ENCODE peak calls at places on chromosomes 6 and 20, in nine cellular contexts. One of them, this sample, is unnamed.

GRCh38 chr6:3125832-3126231 is 7.3 kb downstream of the BPHL start:
- DNase-seq in pancreas: no peak
- DNase-seq in OCI-LY7: no peak
- DNase-seq in heart left ventricle: no peak
- DNase-seq in GM12892: no peak
- DNase-seq in lower leg skin: no peak
- DNase-seq in tibial artery: no peak
- DNase-seq in T-cell: no peak
- DNase-seq in AG09309: no peak
- DNase-seq in this sample: no peak

GRCh38 chr6:144585217-144585814 is 300.2 kb downstream of the UTRN start:
- DNase-seq in pancreas: no peak
- DNase-seq in T-cell: no peak
- DNase-seq in GM12892: no peak
- DNase-seq in OCI-LY7: peak
- DNase-seq in lower leg skin: no peak
- DNase-seq in tibial artery: no peak
- DNase-seq in AG09309: no peak
- DNase-seq in heart left ventricle: no peak
- DNase-seq in this sample: no peak

GRCh38 chr20:37457928-37458327 is 63.1 kb upstream of the NNAT start:
- DNase-seq in heart left ventricle: no peak
- DNase-seq in pancreas: no peak
- DNase-seq in lower leg skin: no peak
- DNase-seq in T-cell: no peak
- DNase-seq in AG09309: no peak
- DNase-seq in OCI-LY7: no peak
- DNase-seq in GM12892: no peak
- DNase-seq in tibial artery: no peak
- DNase-seq in this sample: no peak

GRCh38 chr20:54869765-54870164 is 394.4 kb downstream of the DOK5 start:
- DNase-seq in heart left ventricle: no peak
- DNase-seq in T-cell: no peak
- DNase-seq in tibial artery: no peak
- DNase-seq in AG09309: no peak
- DNase-seq in OCI-LY7: no peak
- DNase-seq in GM12892: no peak
- DNase-seq in pancreas: no peak
- DNase-seq in lower leg skin: no peak
- DNase-seq in this sample: no peak

GRCh38 chr6:147958683-147959082 is 384.0 kb upstream of the SASH1 start:
- DNase-seq in GM12892: no peak
- DNase-seq in OCI-LY7: no peak
- DNase-seq in T-cell: no peak
- DNase-seq in heart left ventricle: no peak
- DNase-seq in lower leg skin: no peak
- DNase-seq in AG09309: no peak
- DNase-seq in tibial artery: no peak
- DNase-seq in pancreas: no peak
- DNase-seq in this sample: no peak

GRCh38 chr6:57173056-57173885 is 1.1 kb downstream of the BAG2 start:
- DNase-seq in heart left ventricle: no peak
- DNase-seq in tibial artery: no peak
- DNase-seq in T-cell: no peak
- DNase-seq in pancreas: no peak
- DNase-seq in AG09309: no peak
- DNase-seq in OCI-LY7: peak
- DNase-seq in lower leg skin: no peak
- DNase-seq in GM12892: peak
- DNase-seq in this sample: no peak

GRCh38 chr6:37862992-37863391 is 43.5 kb downstream of the ZFAND3 start:
- DNase-seq in heart left ventricle: no peak
- DNase-seq in OCI-LY7: no peak
- DNase-seq in pancreas: no peak
- DNase-seq in T-cell: no peak
- DNase-seq in GM12892: no peak
- DNase-seq in lower leg skin: no peak
- DNase-seq in tibial artery: no peak
- DNase-seq in AG09309: peak
- DNase-seq in this sample: no peak

GRCh38 chr6:92777146-92777740 is 642.1 kb downstream of the EPHA7 start:
- DNase-seq in GM12892: no peak
- DNase-seq in OCI-LY7: peak
- DNase-seq in pancreas: no peak
- DNase-seq in lower leg skin: no peak
- DNase-seq in heart left ventricle: no peak
- DNase-seq in tibial artery: no peak
- DNase-seq in T-cell: no peak
- DNase-seq in AG09309: no peak
- DNase-seq in this sample: no peak

GRCh38 chr6:33839399-33840063 is 35.7 kb upstream of the MLN start:
- DNase-seq in OCI-LY7: no peak
- DNase-seq in heart left ventricle: no peak
- DNase-seq in T-cell: no peak
- DNase-seq in lower leg skin: no peak
- DNase-seq in tibial artery: no peak
- DNase-seq in pancreas: no peak
- DNase-seq in GM12892: no peak
- DNase-seq in AG09309: no peak
- DNase-seq in this sample: no peak

GRCh38 chr20:38764563-38765355 is 16.5 kb downstream of the ACTR5 start:
- DNase-seq in OCI-LY7: no peak
- DNase-seq in pancreas: no peak
- DNase-seq in heart left ventricle: no peak
- DNase-seq in GM12892: no peak
- DNase-seq in lower leg skin: peak
- DNase-seq in tibial artery: peak
- DNase-seq in AG09309: peak
- DNase-seq in T-cell: no peak
- DNase-seq in this sample: no peak

GRCh38 chr6:132544826-132545225 is 6.7 kb downstream of the TAAR9 start:
- DNase-seq in lower leg skin: no peak
- DNase-seq in pancreas: no peak
- DNase-seq in AG09309: no peak
- DNase-seq in GM12892: no peak
- DNase-seq in tibial artery: no peak
- DNase-seq in OCI-LY7: no peak
- DNase-seq in T-cell: no peak
- DNase-seq in heart left ventricle: no peak
- DNase-seq in this sample: no peak

GRCh38 chr6:91590191-91590590 is 1003.3 kb upstream of the MAP3K7 start:
- DNase-seq in tibial artery: no peak
- DNase-seq in OCI-LY7: no peak
- DNase-seq in heart left ventricle: no peak
- DNase-seq in AG09309: no peak
- DNase-seq in lower leg skin: no peak
- DNase-seq in GM12892: no peak
- DNase-seq in T-cell: no peak
- DNase-seq in pancreas: no peak
- DNase-seq in this sample: no peak

GRCh38 chr6:118712955-118713354 is 61.6 kb upstream of the CEP85L start:
- DNase-seq in T-cell: no peak
- DNase-seq in pancreas: no peak
- DNase-seq in AG09309: peak
- DNase-seq in heart left ventricle: no peak
- DNase-seq in lower leg skin: no peak
- DNase-seq in OCI-LY7: no peak
- DNase-seq in GM12892: no peak
- DNase-seq in tibial artery: no peak
- DNase-seq in this sample: no peak

GRCh38 chr20:23926526-23926880 is 47.0 kb upstream of the CST5 start:
- DNase-seq in lower leg skin: no peak
- DNase-seq in AG09309: no peak
- DNase-seq in T-cell: no peak
- DNase-seq in GM12892: no peak
- DNase-seq in heart left ventricle: no peak
- DNase-seq in tibial artery: no peak
- DNase-seq in OCI-LY7: no peak
- DNase-seq in pancreas: no peak
- DNase-seq in this sample: no peak

GRCh38 chr6:113120577-113121285 is 736.4 kb upstream of the MARCKS start:
- DNase-seq in GM12892: no peak
- DNase-seq in tibial artery: no peak
- DNase-seq in OCI-LY7: no peak
- DNase-seq in T-cell: no peak
- DNase-seq in pancreas: no peak
- DNase-seq in heart left ventricle: no peak
- DNase-seq in AG09309: peak
- DNase-seq in lower leg skin: no peak
- DNase-seq in this sample: no peak

GRCh38 chr6:6614096-6614964 is 25.8 kb downstream of the LY86 start:
- DNase-seq in tibial artery: no peak
- DNase-seq in T-cell: peak
- DNase-seq in lower leg skin: no peak
- DNase-seq in GM12892: no peak
- DNase-seq in pancreas: no peak
- DNase-seq in OCI-LY7: no peak
- DNase-seq in AG09309: no peak
- DNase-seq in heart left ventricle: no peak
- DNase-seq in this sample: no peak

GRCh38 chr20:14817121-14817520 is 479.7 kb upstream of the FLRT3 start:
- DNase-seq in GM12892: no peak
- DNase-seq in OCI-LY7: no peak
- DNase-seq in AG09309: no peak
- DNase-seq in pancreas: no peak
- DNase-seq in T-cell: no peak
- DNase-seq in heart left ventricle: no peak
- DNase-seq in lower leg skin: no peak
- DNase-seq in tibial artery: no peak
- DNase-seq in this sample: no peak

GRCh38 chr6:35706468-35706867 is 17.8 kb upstream of the FKBP5 start:
- DNase-seq in pancreas: no peak
- DNase-seq in heart left ventricle: no peak
- DNase-seq in lower leg skin: no peak
- DNase-seq in GM12892: no peak
- DNase-seq in T-cell: no peak
- DNase-seq in tibial artery: no peak
- DNase-seq in AG09309: no peak
- DNase-seq in OCI-LY7: no peak
- DNase-seq in this sample: no peak

GRCh38 chr20:22825076-22825475 is 210.0 kb upstream of the SSTR4 start:
- DNase-seq in AG09309: no peak
- DNase-seq in lower leg skin: no peak
- DNase-seq in pancreas: no peak
- DNase-seq in OCI-LY7: no peak
- DNase-seq in tibial artery: no peak
- DNase-seq in heart left ventricle: no peak
- DNase-seq in T-cell: no peak
- DNase-seq in GM12892: no peak
- DNase-seq in this sample: no peak

GRCh38 chr6:14110001-14110818 is 7.4 kb upstream of the CD83 start:
- DNase-seq in AG09309: no peak
- DNase-seq in GM12892: no peak
- DNase-seq in T-cell: no peak
- DNase-seq in OCI-LY7: no peak
- DNase-seq in lower leg skin: no peak
- DNase-seq in pancreas: no peak
- DNase-seq in heart left ventricle: no peak
- DNase-seq in tibial artery: no peak
- DNase-seq in this sample: peak

GRCh38 chr6:33248643-33248931 is 23.1 kb downstream of the VPS52 start:
- DNase-seq in heart left ventricle: no peak
- DNase-seq in GM12892: no peak
- DNase-seq in AG09309: no peak
- DNase-seq in tibial artery: no peak
- DNase-seq in lower leg skin: no peak
- DNase-seq in OCI-LY7: no peak
- DNase-seq in T-cell: no peak
- DNase-seq in pancreas: no peak
- DNase-seq in this sample: no peak

GRCh38 chr6:167974644-167975344 is 22.7 kb upstream of the KIF25 start:
- DNase-seq in lower leg skin: no peak
- DNase-seq in tibial artery: no peak
- DNase-seq in pancreas: no peak
- DNase-seq in T-cell: no peak
- DNase-seq in OCI-LY7: no peak
- DNase-seq in heart left ventricle: no peak
- DNase-seq in GM12892: no peak
- DNase-seq in AG09309: no peak
- DNase-seq in this sample: no peak

GRCh38 chr6:32970413-32971244 is 2.2 kb downstream of the BRD2 start:
- DNase-seq in OCI-LY7: peak
- DNase-seq in tibial artery: peak
- DNase-seq in AG09309: peak
- DNase-seq in lower leg skin: peak
- DNase-seq in pancreas: peak
- DNase-seq in heart left ventricle: peak
- DNase-seq in GM12892: peak
- DNase-seq in T-cell: peak
- DNase-seq in this sample: peak

GRCh38 chr6:73704260-73704659 is 8.3 kb downstream of the CD109 start:
- DNase-seq in lower leg skin: peak
- DNase-seq in AG09309: peak
- DNase-seq in T-cell: no peak
- DNase-seq in tibial artery: no peak
- DNase-seq in heart left ventricle: no peak
- DNase-seq in pancreas: no peak
- DNase-seq in GM12892: no peak
- DNase-seq in OCI-LY7: no peak
- DNase-seq in this sample: no peak

GRCh38 chr20:20083796-20084195 is 31.5 kb downstream of the CFAP61 start:
- DNase-seq in GM12892: no peak
- DNase-seq in pancreas: no peak
- DNase-seq in lower leg skin: no peak
- DNase-seq in tibial artery: no peak
- DNase-seq in T-cell: no peak
- DNase-seq in AG09309: no peak
- DNase-seq in OCI-LY7: peak
- DNase-seq in heart left ventricle: no peak
- DNase-seq in this sample: peak

GRCh38 chr20:26209171-26209941 is 512.7 kb upstream of the ZNF337 start:
- DNase-seq in lower leg skin: no peak
- DNase-seq in OCI-LY7: no peak
- DNase-seq in AG09309: peak
- DNase-seq in tibial artery: peak
- DNase-seq in GM12892: peak
- DNase-seq in pancreas: peak
- DNase-seq in heart left ventricle: peak
- DNase-seq in T-cell: no peak
- DNase-seq in this sample: no peak

GRCh38 chr6:83055366-83055964 is 10.2 kb downstream of the UBE3D start:
- DNase-seq in heart left ventricle: no peak
- DNase-seq in GM12892: no peak
- DNase-seq in tibial artery: no peak
- DNase-seq in T-cell: peak
- DNase-seq in OCI-LY7: peak
- DNase-seq in AG09309: peak
- DNase-seq in lower leg skin: peak
- DNase-seq in pancreas: no peak
- DNase-seq in this sample: no peak

GRCh38 chr6:26475823-26476729 is 18.3 kb downstream of the BTN2A1 start:
- DNase-seq in heart left ventricle: no peak
- DNase-seq in pancreas: no peak
- DNase-seq in OCI-LY7: no peak
- DNase-seq in lower leg skin: no peak
- DNase-seq in tibial artery: no peak
- DNase-seq in GM12892: no peak
- DNase-seq in T-cell: no peak
- DNase-seq in AG09309: no peak
- DNase-seq in this sample: no peak

GRCh38 chr6:158908596-158908995 is 89.4 kb upstream of the EZR start:
- DNase-seq in pancreas: no peak
- DNase-seq in lower leg skin: no peak
- DNase-seq in OCI-LY7: no peak
- DNase-seq in tibial artery: no peak
- DNase-seq in GM12892: no peak
- DNase-seq in AG09309: no peak
- DNase-seq in T-cell: no peak
- DNase-seq in heart left ventricle: no peak
- DNase-seq in this sample: no peak

GRCh38 chr6:48213076-48213788 is 102.2 kb upstream of the PTCHD4 start:
- DNase-seq in heart left ventricle: no peak
- DNase-seq in lower leg skin: no peak
- DNase-seq in pancreas: no peak
- DNase-seq in AG09309: no peak
- DNase-seq in tibial artery: no peak
- DNase-seq in GM12892: no peak
- DNase-seq in T-cell: no peak
- DNase-seq in OCI-LY7: no peak
- DNase-seq in this sample: no peak

GRCh38 chr6:159969921-159970320 is 1.0 kb downstream of the IGF2R start:
- DNase-seq in OCI-LY7: peak
- DNase-seq in AG09309: no peak
- DNase-seq in lower leg skin: peak
- DNase-seq in heart left ventricle: no peak
- DNase-seq in pancreas: no peak
- DNase-seq in T-cell: no peak
- DNase-seq in tibial artery: no peak
- DNase-seq in GM12892: peak
- DNase-seq in this sample: no peak